ENCODE peak calls at places on chromosome 15, in six cellular contexts. F is T-helper 2 cell, M is nephron progenitor cell, G is nucleus accumbens, H is AML-193, B is GM19239. D is an unnamed sample.
A peak's percentile ranks its signal among the peaks of the same experiment; 100 is the strongest.

GRCh38 chr15:44435893-44436667 is 8.7 kb downstream of the CTDSPL2 start:
- DNase-seq in G (no peak), F (no peak), H (no peak), M (no peak), B (no peak), D (no peak)

GRCh38 chr15:91335702-91336101 is 235.6 kb downstream of the SV2B start:
- DNase-seq in M (no peak), B (no peak), H (no peak), F (no peak), G (no peak), D (no peak)

GRCh38 chr15:62850791-62851291 is 191.7 kb upstream of the TPM1 start:
- DNase-seq in B (no peak), G (no peak), F (no peak), M (peak; percentile 20), H (no peak), D (peak; percentile 22)

GRCh38 chr15:96343529-96344072 is 13.1 kb downstream of the NR2F2 start:
- DNase-seq in M (peak; percentile 52), F (no peak), B (no peak), H (no peak), G (no peak), D (peak; percentile 25)

GRCh38 chr15:68279779-68280745 is 2.5 kb downstream of the FEM1B start:
- DNase-seq in F (no peak), G (no peak), M (no peak), H (no peak), B (no peak), D (no peak)

GRCh38 chr15:79366691-79367090 is 55.8 kb downstream of the TMED3 start:
- DNase-seq in G (no peak), M (no peak), B (no peak), F (no peak), H (no peak), D (no peak)

GRCh38 chr15:40264321-40265153 is 18.3 kb downstream of the ANKRD63 start:
- DNase-seq in M (no peak), G (no peak), B (no peak), H (no peak), F (no peak), D (no peak)

GRCh38 chr15:78204351-78205309 is 29.7 kb downstream of the ACSBG1 start:
- DNase-seq in G (peak; percentile 24), B (no peak), M (no peak), F (no peak), H (no peak), D (no peak)

GRCh38 chr15:99963096-99963825 is 230.0 kb upstream of the LYSMD4 start:
- DNase-seq in B (no peak), H (no peak), F (no peak), M (no peak), G (no peak), D (no peak)

GRCh38 chr15:80904941-80905532 is 84.6 kb downstream of the MESD start:
- DNase-seq in M (no peak), F (no peak), H (no peak), G (no peak), B (no peak), D (no peak)

GRCh38 chr15:47756872-47757271 is 39.6 kb downstream of the SEMA6D start:
- DNase-seq in H (no peak), B (no peak), M (no peak), G (no peak), F (no peak), D (no peak)

GRCh38 chr15:100216177-100216576 is 125.6 kb downstream of the ADAMTS17 start:
- DNase-seq in F (no peak), M (no peak), H (no peak), G (no peak), B (no peak), D (no peak)

GRCh38 chr15:49045691-49046112 is 544 bp downstream of the SECISBP2L start:
- DNase-seq in G (no peak), B (peak; percentile 21), H (peak; percentile 38), F (peak; percentile 32), M (no peak), D (no peak)

GRCh38 chr15:90295270-90295648 is 29.8 kb downstream of the NGRN start:
- DNase-seq in M (no peak), G (no peak), F (no peak), H (no peak), B (no peak), D (no peak)

GRCh38 chr15:65087873-65088642 is 11.5 kb downstream of the KBTBD13 start:
- DNase-seq in H (no peak), F (no peak), M (no peak), G (no peak), B (no peak), D (no peak)

GRCh38 chr15:71559098-71559497 is 251.3 kb upstream of the NR2E3 start:
- DNase-seq in G (no peak), M (no peak), B (no peak), H (no peak), F (no peak), D (no peak)

GRCh38 chr15:76363251-76363650 is 26.7 kb downstream of the ISL2 start:
- DNase-seq in B (no peak), F (no peak), H (no peak), M (no peak), G (no peak), D (no peak)

GRCh38 chr15:40282870-40283614 is at the start of gene ANKRD63:
- DNase-seq in H (peak; percentile 35), M (peak; percentile 60), G (no peak), F (peak; percentile 51), B (peak; percentile 59), D (no peak)

GRCh38 chr15:97425596-97425995 is 534.9 kb upstream of the ARRDC4 start:
- DNase-seq in M (no peak), F (no peak), G (no peak), H (no peak), B (no peak), D (no peak)

GRCh38 chr15:49741721-49742120 is 120.9 kb downstream of the DTWD1 start:
- DNase-seq in F (no peak), G (no peak), B (no peak), M (no peak), H (no peak), D (no peak)

GRCh38 chr15:61832223-61832622 is 228.0 kb downstream of the VPS13C start:
- DNase-seq in B (no peak), G (no peak), F (no peak), H (no peak), M (no peak), D (no peak)

GRCh38 chr15:48602358-48603122 is 43.0 kb downstream of the FBN1 start:
- DNase-seq in M (no peak), F (no peak), B (no peak), H (no peak), G (no peak), D (no peak)

GRCh38 chr15:48440084-48440483 is 108.9 kb downstream of the DUT start:
- DNase-seq in B (no peak), F (no peak), H (no peak), G (no peak), M (peak; percentile 4), D (peak; percentile 58)

GRCh38 chr15:59232476-59232875 is 25.8 kb downstream of the LDHAL6B start:
- DNase-seq in M (no peak), B (no peak), G (no peak), F (no peak), H (no peak), D (no peak)

GRCh38 chr15:67050062-67050461 is 15.3 kb upstream of the SMAD3 start:
- DNase-seq in M (no peak), H (peak; percentile 22), B (no peak), F (no peak), G (no peak), D (no peak)

GRCh38 chr15:81962438-81962837 is 83.4 kb downstream of the MEX3B start:
- DNase-seq in G (no peak), H (no peak), F (no peak), B (no peak), M (no peak), D (no peak)

GRCh38 chr15:40328176-40328575 is 4.7 kb downstream of the INAFM2 start:
- DNase-seq in B (no peak), F (no peak), M (no peak), G (no peak), H (no peak), D (no peak)

GRCh38 chr15:73818308-73818985 is 54.9 kb upstream of the TBC1D21 start:
- DNase-seq in G (no peak), M (no peak), B (no peak), H (no peak), F (no peak), D (no peak)

GRCh38 chr15:41713047-41713446 is 52.8 kb downstream of the MGA start:
- DNase-seq in G (no peak), H (no peak), M (no peak), F (no peak), B (no peak), D (no peak)

GRCh38 chr15:91017716-91018115 is 4.7 kb downstream of the VPS33B start:
- DNase-seq in G (no peak), F (no peak), H (no peak), M (no peak), B (no peak), D (no peak)

GRCh38 chr15:63605816-63606215 is 8.6 kb downstream of the FBXL22 start:
- DNase-seq in M (no peak), G (no peak), B (no peak), F (peak; percentile 92), H (no peak), D (no peak)

GRCh38 chr15:62822228-62822627 is 220.3 kb upstream of the TPM1 start:
- DNase-seq in H (no peak), M (no peak), F (no peak), B (no peak), G (no peak), D (no peak)

GRCh38 chr15:42313463-42313862 is 40.2 kb upstream of the TMEM87A start:
- DNase-seq in M (no peak), H (no peak), F (no peak), B (no peak), G (no peak), D (no peak)

GRCh38 chr15:53246404-53246803 is 456.3 kb upstream of the ONECUT1 start:
- DNase-seq in B (no peak), F (no peak), H (no peak), G (no peak), M (no peak), D (no peak)

D was measured in WTC11.